ENCODE peak calls at places on chromosomes 16 and 17, in four cellular contexts. One of them, this sample, is unnamed.

GRCh38 chr17:72560303-72561247 is 439.8 kb downstream of the SOX9 start:
- DNase-seq in gastrocnemius medialis: no peak
- DNase-seq in dorsolateral prefrontal cortex: peak; percentile 58
- DNase-seq in tibial artery: no peak
- DNase-seq in this sample: peak; percentile 34

GRCh38 chr16:71514476-71514875 is 11.8 kb upstream of the CHST4 start:
- DNase-seq in gastrocnemius medialis: no peak
- DNase-seq in dorsolateral prefrontal cortex: no peak
- DNase-seq in tibial artery: no peak
- DNase-seq in this sample: no peak

GRCh38 chr17:7839890-7840260 is 5.9 kb downstream of the KDM6B start:
- DNase-seq in gastrocnemius medialis: peak; percentile 10
- DNase-seq in dorsolateral prefrontal cortex: no peak
- DNase-seq in tibial artery: no peak
- DNase-seq in this sample: no peak

GRCh38 chr16:65779196-65779595 is 587.3 kb upstream of the CDH5 start:
- DNase-seq in gastrocnemius medialis: no peak
- DNase-seq in dorsolateral prefrontal cortex: no peak
- DNase-seq in tibial artery: no peak
- DNase-seq in this sample: no peak

GRCh38 chr17:72392056-72393010 is 271.5 kb downstream of the SOX9 start:
- DNase-seq in gastrocnemius medialis: no peak
- DNase-seq in dorsolateral prefrontal cortex: no peak
- DNase-seq in tibial artery: no peak
- DNase-seq in this sample: peak; percentile 57

GRCh38 chr17:70332811-70333210 is 163.5 kb downstream of the KCNJ2 start:
- DNase-seq in gastrocnemius medialis: no peak
- DNase-seq in dorsolateral prefrontal cortex: no peak
- DNase-seq in tibial artery: no peak
- DNase-seq in this sample: no peak

GRCh38 chr17:66373944-66374817 is 71.8 kb downstream of the PRKCA start:
- DNase-seq in gastrocnemius medialis: no peak
- DNase-seq in dorsolateral prefrontal cortex: peak; percentile 16
- DNase-seq in tibial artery: no peak
- DNase-seq in this sample: no peak

GRCh38 chr16:29765167-29766032 is 12.7 kb upstream of the ZG16 start:
- DNase-seq in gastrocnemius medialis: no peak
- DNase-seq in dorsolateral prefrontal cortex: no peak
- DNase-seq in tibial artery: no peak
- DNase-seq in this sample: no peak

GRCh38 chr16:85137323-85138072 is 25.2 kb upstream of the CIBAR2 start:
- DNase-seq in gastrocnemius medialis: peak; percentile 92
- DNase-seq in dorsolateral prefrontal cortex: peak; percentile 83
- DNase-seq in tibial artery: peak; percentile 98
- DNase-seq in this sample: peak; percentile 42

GRCh38 chr16:81599034-81599744 is 154.6 kb downstream of the CMIP start:
- DNase-seq in gastrocnemius medialis: no peak
- DNase-seq in dorsolateral prefrontal cortex: no peak
- DNase-seq in tibial artery: no peak
- DNase-seq in this sample: no peak

GRCh38 chr17:80224683-80225082 is 4.5 kb downstream of the SLC26A11 start:
- DNase-seq in gastrocnemius medialis: no peak
- DNase-seq in dorsolateral prefrontal cortex: no peak
- DNase-seq in tibial artery: no peak
- DNase-seq in this sample: no peak

GRCh38 chr16:84585886-84586285 is 32.0 kb downstream of the COTL1 start:
- DNase-seq in gastrocnemius medialis: no peak
- DNase-seq in dorsolateral prefrontal cortex: peak; percentile 83
- DNase-seq in tibial artery: no peak
- DNase-seq in this sample: no peak

GRCh38 chr17:50087246-50087911 is 7.8 kb upstream of the PDK2 start:
- DNase-seq in gastrocnemius medialis: peak; percentile 71
- DNase-seq in dorsolateral prefrontal cortex: peak; percentile 40
- DNase-seq in tibial artery: peak; percentile 81
- DNase-seq in this sample: peak; percentile 71

GRCh38 chr16:28925386-28926228 is 569 bp upstream of the RABEP2 start:
- DNase-seq in gastrocnemius medialis: peak; percentile 66
- DNase-seq in dorsolateral prefrontal cortex: peak; percentile 45
- DNase-seq in tibial artery: peak; percentile 85
- DNase-seq in this sample: peak; percentile 59

GRCh38 chr16:28984619-28985135 is at the start of gene LAT:
- DNase-seq in gastrocnemius medialis: no peak
- DNase-seq in dorsolateral prefrontal cortex: no peak
- DNase-seq in tibial artery: no peak
- DNase-seq in this sample: no peak

GRCh38 chr16:75061677-75062076 is 54.9 kb downstream of the LDHD start:
- DNase-seq in gastrocnemius medialis: peak; percentile 50
- DNase-seq in dorsolateral prefrontal cortex: no peak
- DNase-seq in tibial artery: no peak
- DNase-seq in this sample: no peak

GRCh38 chr17:27609606-27610303 is 21.2 kb upstream of the LGALS9 start:
- DNase-seq in gastrocnemius medialis: no peak
- DNase-seq in dorsolateral prefrontal cortex: peak; percentile 71
- DNase-seq in tibial artery: no peak
- DNase-seq in this sample: no peak

GRCh38 chr17:30369995-30370394 is 8.7 kb upstream of the CPD start:
- DNase-seq in gastrocnemius medialis: no peak
- DNase-seq in dorsolateral prefrontal cortex: no peak
- DNase-seq in tibial artery: no peak
- DNase-seq in this sample: no peak

GRCh38 chr17:12046786-12047185 is 26.1 kb downstream of the MAP2K4 start:
- DNase-seq in gastrocnemius medialis: no peak
- DNase-seq in dorsolateral prefrontal cortex: no peak
- DNase-seq in tibial artery: no peak
- DNase-seq in this sample: no peak

GRCh38 chr17:17743391-17744112 is 62.3 kb downstream of the RAI1 start:
- DNase-seq in gastrocnemius medialis: no peak
- DNase-seq in dorsolateral prefrontal cortex: no peak
- DNase-seq in tibial artery: no peak
- DNase-seq in this sample: no peak

GRCh38 chr16:11688520-11688886 is 20.2 kb downstream of the SNN start:
- DNase-seq in gastrocnemius medialis: no peak
- DNase-seq in dorsolateral prefrontal cortex: no peak
- DNase-seq in tibial artery: no peak
- DNase-seq in this sample: no peak

GRCh38 chr16:86517652-86518258 is 7.4 kb downstream of the FOXF1 start:
- DNase-seq in gastrocnemius medialis: peak; percentile 36
- DNase-seq in dorsolateral prefrontal cortex: peak; percentile 72
- DNase-seq in tibial artery: peak; percentile 81
- DNase-seq in this sample: peak; percentile 53

GRCh38 chr16:30122621-30123160 is 329 bp downstream of the MAPK3 start:
- DNase-seq in gastrocnemius medialis: no peak
- DNase-seq in dorsolateral prefrontal cortex: no peak
- DNase-seq in tibial artery: peak; percentile 76
- DNase-seq in this sample: no peak

GRCh38 chr17:79743614-79744013 is 12.9 kb downstream of the ENPP7 start:
- DNase-seq in gastrocnemius medialis: no peak
- DNase-seq in dorsolateral prefrontal cortex: no peak
- DNase-seq in tibial artery: no peak
- DNase-seq in this sample: no peak

GRCh38 chr16:22948058-22948602 is 134.2 kb downstream of the HS3ST2 start:
- DNase-seq in gastrocnemius medialis: no peak
- DNase-seq in dorsolateral prefrontal cortex: peak; percentile 38
- DNase-seq in tibial artery: no peak
- DNase-seq in this sample: no peak

GRCh38 chr16:85302018-85302847 is 190.0 kb upstream of the CIBAR2 start:
- DNase-seq in gastrocnemius medialis: no peak
- DNase-seq in dorsolateral prefrontal cortex: no peak
- DNase-seq in tibial artery: no peak
- DNase-seq in this sample: no peak

GRCh38 chr16:89095401-89095974 is 1.8 kb downstream of the ACSF3 start:
- DNase-seq in gastrocnemius medialis: no peak
- DNase-seq in dorsolateral prefrontal cortex: no peak
- DNase-seq in tibial artery: no peak
- DNase-seq in this sample: no peak

GRCh38 chr16:27642753-27643152 is 92.8 kb downstream of the KATNIP start:
- DNase-seq in gastrocnemius medialis: no peak
- DNase-seq in dorsolateral prefrontal cortex: no peak
- DNase-seq in tibial artery: no peak
- DNase-seq in this sample: no peak

GRCh38 chr16:74909665-74910064 is 75.3 kb downstream of the WDR59 start:
- DNase-seq in gastrocnemius medialis: no peak
- DNase-seq in dorsolateral prefrontal cortex: no peak
- DNase-seq in tibial artery: no peak
- DNase-seq in this sample: no peak

GRCh38 chr17:39655105-39655504 is 10.0 kb upstream of the TCAP start:
- DNase-seq in gastrocnemius medialis: no peak
- DNase-seq in dorsolateral prefrontal cortex: no peak
- DNase-seq in tibial artery: no peak
- DNase-seq in this sample: no peak

GRCh38 chr16:66650707-66651473 is 45.7 kb downstream of the CMTM4 start:
- DNase-seq in gastrocnemius medialis: peak; percentile 58
- DNase-seq in dorsolateral prefrontal cortex: peak; percentile 91
- DNase-seq in tibial artery: peak; percentile 83
- DNase-seq in this sample: peak; percentile 81

GRCh38 chr17:4901648-4902344 is 1.1 kb downstream of the CHRNE start:
- DNase-seq in gastrocnemius medialis: peak; percentile 35
- DNase-seq in dorsolateral prefrontal cortex: peak; percentile 70
- DNase-seq in tibial artery: no peak
- DNase-seq in this sample: peak; percentile 22

GRCh38 chr17:4900231-4901107 is 1.1 kb downstream of the C17orf107 start:
- DNase-seq in gastrocnemius medialis: no peak
- DNase-seq in dorsolateral prefrontal cortex: no peak
- DNase-seq in tibial artery: no peak
- DNase-seq in this sample: no peak

GRCh38 chr17:4901108-4901647 is 1.7 kb downstream of the CHRNE start:
- DNase-seq in gastrocnemius medialis: no peak
- DNase-seq in dorsolateral prefrontal cortex: no peak
- DNase-seq in tibial artery: no peak
- DNase-seq in this sample: no peak

GRCh38 chr17:4902540-4902939 is 358 bp downstream of the CHRNE start:
- DNase-seq in gastrocnemius medialis: no peak
- DNase-seq in dorsolateral prefrontal cortex: no peak
- DNase-seq in tibial artery: no peak
- DNase-seq in this sample: no peak

DNA sequence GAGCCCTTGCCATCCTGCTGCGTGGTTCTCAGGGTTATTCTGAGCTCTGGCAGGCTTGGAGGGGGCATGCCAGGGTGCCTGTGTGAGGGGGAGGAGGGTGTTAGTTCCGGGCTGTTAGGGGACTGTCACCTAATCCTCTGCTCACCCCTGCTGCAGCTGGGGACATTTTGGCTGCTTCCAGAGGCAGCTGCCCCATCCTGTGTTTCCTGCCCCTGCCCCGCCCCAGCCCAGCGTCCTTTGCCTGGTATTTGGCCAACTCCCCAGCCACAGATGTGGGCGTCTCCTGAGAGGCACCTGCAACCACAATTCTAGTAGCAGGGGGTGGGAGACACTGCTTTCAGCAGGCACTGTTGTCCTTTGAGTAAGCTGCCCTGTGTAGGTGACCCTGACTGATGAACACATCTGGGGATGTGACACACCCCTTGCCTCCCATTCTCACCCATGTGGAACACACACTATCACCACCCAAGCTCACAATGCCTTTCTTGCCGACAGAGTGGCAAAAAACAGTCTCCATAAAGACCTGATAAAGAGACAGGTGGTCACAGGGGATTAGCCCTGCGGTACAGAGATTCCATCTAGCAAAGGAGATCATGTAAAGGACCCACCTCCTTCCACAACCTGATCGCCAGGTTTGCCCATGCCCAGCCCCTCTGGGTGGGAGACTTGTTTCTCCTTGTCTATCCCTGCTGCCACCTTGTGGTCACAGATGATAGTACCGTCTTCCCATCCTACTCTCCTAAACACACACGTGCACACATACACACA is at the start of gene CHRNE:
- DNase-seq in gastrocnemius medialis: peak; percentile 73
- DNase-seq in dorsolateral prefrontal cortex: peak; percentile 90
- DNase-seq in tibial artery: no peak
- DNase-seq in this sample: peak; percentile 76
- H3K4me3 ChIP-seq in gastrocnemius medialis: no peak within 1 kb of the TSS
- H3K4me3 ChIP-seq in dorsolateral prefrontal cortex: no peak within 1 kb of the TSS
- H3K4me3 ChIP-seq in tibial artery: no peak within 1 kb of the TSS
- H3K4me3 ChIP-seq in this sample: no peak within 1 kb of the TSS

GRCh38 chr17:57939797-57940196 is 15.4 kb downstream of the CUEDC1 start:
- DNase-seq in gastrocnemius medialis: peak; percentile 40
- DNase-seq in dorsolateral prefrontal cortex: no peak
- DNase-seq in tibial artery: no peak
- DNase-seq in this sample: no peak

GRCh38 chr17:57937492-57937891 is 17.7 kb downstream of the CUEDC1 start:
- DNase-seq in gastrocnemius medialis: no peak
- DNase-seq in dorsolateral prefrontal cortex: no peak
- DNase-seq in tibial artery: no peak
- DNase-seq in this sample: no peak

GRCh38 chr17:57938061-57938502 is 17.1 kb downstream of the CUEDC1 start:
- DNase-seq in gastrocnemius medialis: no peak
- DNase-seq in dorsolateral prefrontal cortex: no peak
- DNase-seq in tibial artery: no peak
- DNase-seq in this sample: no peak

GRCh38 chr17:57940217-57940616 is 15.0 kb downstream of the CUEDC1 start:
- DNase-seq in gastrocnemius medialis: peak; percentile 67
- DNase-seq in dorsolateral prefrontal cortex: no peak
- DNase-seq in tibial artery: no peak
- DNase-seq in this sample: no peak

GRCh38 chr17:57935833-57936807 is 19.1 kb downstream of the CUEDC1 start:
- DNase-seq in gastrocnemius medialis: peak; percentile 81
- DNase-seq in dorsolateral prefrontal cortex: peak; percentile 43
- DNase-seq in tibial artery: peak; percentile 77
- DNase-seq in this sample: no peak
- H3K4me3 ChIP-seq in gastrocnemius medialis: no peak overlapping the region
- H3K4me3 ChIP-seq in dorsolateral prefrontal cortex: peak overlapping the region; percentile 3
- H3K4me3 ChIP-seq in tibial artery: no peak overlapping the region
- H3K4me3 ChIP-seq in this sample: no peak overlapping the region

GRCh38 chr16:57043248-57043647 is 49.1 kb upstream of the CPNE2 start:
- DNase-seq in gastrocnemius medialis: no peak
- DNase-seq in dorsolateral prefrontal cortex: no peak
- DNase-seq in tibial artery: no peak
- DNase-seq in this sample: no peak
- H3K4me3 ChIP-seq in gastrocnemius medialis: no peak overlapping the region
- H3K4me3 ChIP-seq in dorsolateral prefrontal cortex: no peak overlapping the region
- H3K4me3 ChIP-seq in tibial artery: no peak overlapping the region
- H3K4me3 ChIP-seq in this sample: no peak overlapping the region

GRCh38 chr17:76672892-76673291 is 29.3 kb upstream of the ST6GALNAC1 start:
- DNase-seq in gastrocnemius medialis: no peak
- DNase-seq in dorsolateral prefrontal cortex: no peak
- DNase-seq in tibial artery: no peak
- DNase-seq in this sample: no peak
- H3K4me3 ChIP-seq in gastrocnemius medialis: no peak overlapping the region
- H3K4me3 ChIP-seq in dorsolateral prefrontal cortex: no peak overlapping the region
- H3K4me3 ChIP-seq in tibial artery: no peak overlapping the region
- H3K4me3 ChIP-seq in this sample: no peak overlapping the region